ENCODE peak calls at places on chromosome 16, in eight cellular contexts. One of them, this sample, is unnamed.
A peak's percentile ranks its signal among the peaks of the same experiment; 100 is the strongest.

GRCh38 chr16:1912215-1912543 is 6.0 kb downstream of the HS3ST6 start:
- DNase-seq in smooth muscle cell of the brain vasculature: no peak
- DNase-seq in C1 segment of cervical spinal cord: no peak
- DNase-seq in kidney glomerular epithelial cell: no peak
- DNase-seq in stimulated activated effector memory CD8-positive, alpha-beta T cell treated with anti-CD3 and anti-CD28 coated beads, Interleukin-12 subunit alpha, Interleukin-12 subunit beta, amount 100 ng/mL, for 72 hours: no peak
- DNase-seq in body of pancreas: no peak
- DNase-seq in globus pallidus: no peak
- DNase-seq in RCC 7860: no peak
- DNase-seq in this sample: no peak

GRCh38 chr16:75546293-75546692 is 9.8 kb downstream of the TMEM231 start:
- DNase-seq in smooth muscle cell of the brain vasculature: no peak
- DNase-seq in C1 segment of cervical spinal cord: no peak
- DNase-seq in kidney glomerular epithelial cell: no peak
- DNase-seq in stimulated activated effector memory CD8-positive, alpha-beta T cell treated with anti-CD3 and anti-CD28 coated beads, Interleukin-12 subunit alpha, Interleukin-12 subunit beta, amount 100 ng/mL, for 72 hours: no peak
- DNase-seq in body of pancreas: no peak
- DNase-seq in globus pallidus: no peak
- DNase-seq in RCC 7860: no peak
- DNase-seq in this sample: no peak

GRCh38 chr16:2002406-2003230 is 7.0 kb downstream of the ZNF598 start:
- DNase-seq in smooth muscle cell of the brain vasculature: no peak
- DNase-seq in C1 segment of cervical spinal cord: no peak
- DNase-seq in kidney glomerular epithelial cell: no peak
- DNase-seq in stimulated activated effector memory CD8-positive, alpha-beta T cell treated with anti-CD3 and anti-CD28 coated beads, Interleukin-12 subunit alpha, Interleukin-12 subunit beta, amount 100 ng/mL, for 72 hours: no peak
- DNase-seq in body of pancreas: no peak
- DNase-seq in globus pallidus: no peak
- DNase-seq in RCC 7860: no peak
- DNase-seq in this sample: no peak

GRCh38 chr16:9068886-9069285 is 22.6 kb upstream of the HAPSTR1 start:
- DNase-seq in smooth muscle cell of the brain vasculature: no peak
- DNase-seq in C1 segment of cervical spinal cord: no peak
- DNase-seq in kidney glomerular epithelial cell: no peak
- DNase-seq in stimulated activated effector memory CD8-positive, alpha-beta T cell treated with anti-CD3 and anti-CD28 coated beads, Interleukin-12 subunit alpha, Interleukin-12 subunit beta, amount 100 ng/mL, for 72 hours: no peak
- DNase-seq in body of pancreas: no peak
- DNase-seq in globus pallidus: no peak
- DNase-seq in RCC 7860: no peak
- DNase-seq in this sample: no peak

GRCh38 chr16:89534147-89534788 is 26.1 kb downstream of the SPG7 start:
- DNase-seq in smooth muscle cell of the brain vasculature: no peak
- DNase-seq in C1 segment of cervical spinal cord: no peak
- DNase-seq in kidney glomerular epithelial cell: no peak
- DNase-seq in stimulated activated effector memory CD8-positive, alpha-beta T cell treated with anti-CD3 and anti-CD28 coated beads, Interleukin-12 subunit alpha, Interleukin-12 subunit beta, amount 100 ng/mL, for 72 hours: no peak
- DNase-seq in body of pancreas: peak; percentile 66
- DNase-seq in globus pallidus: peak; percentile 51
- DNase-seq in RCC 7860: no peak
- DNase-seq in this sample: peak; percentile 48

GRCh38 chr16:20610192-20610891 is 34.2 kb upstream of the ACSM2B start:
- DNase-seq in smooth muscle cell of the brain vasculature: no peak
- DNase-seq in C1 segment of cervical spinal cord: no peak
- DNase-seq in kidney glomerular epithelial cell: no peak
- DNase-seq in stimulated activated effector memory CD8-positive, alpha-beta T cell treated with anti-CD3 and anti-CD28 coated beads, Interleukin-12 subunit alpha, Interleukin-12 subunit beta, amount 100 ng/mL, for 72 hours: no peak
- DNase-seq in body of pancreas: no peak
- DNase-seq in globus pallidus: no peak
- DNase-seq in RCC 7860: no peak
- DNase-seq in this sample: no peak

GRCh38 chr16:28063611-28064061 is at the start of gene GSG1L:
- DNase-seq in smooth muscle cell of the brain vasculature: no peak
- DNase-seq in C1 segment of cervical spinal cord: no peak
- DNase-seq in kidney glomerular epithelial cell: no peak
- DNase-seq in stimulated activated effector memory CD8-positive, alpha-beta T cell treated with anti-CD3 and anti-CD28 coated beads, Interleukin-12 subunit alpha, Interleukin-12 subunit beta, amount 100 ng/mL, for 72 hours: no peak
- DNase-seq in body of pancreas: no peak
- DNase-seq in globus pallidus: no peak
- DNase-seq in RCC 7860: no peak
- DNase-seq in this sample: peak; percentile 63

GRCh38 chr16:83470406-83470805 is 337.4 kb upstream of the HSBP1 start:
- DNase-seq in smooth muscle cell of the brain vasculature: no peak
- DNase-seq in C1 segment of cervical spinal cord: no peak
- DNase-seq in kidney glomerular epithelial cell: peak; percentile 3
- DNase-seq in stimulated activated effector memory CD8-positive, alpha-beta T cell treated with anti-CD3 and anti-CD28 coated beads, Interleukin-12 subunit alpha, Interleukin-12 subunit beta, amount 100 ng/mL, for 72 hours: no peak
- DNase-seq in body of pancreas: no peak
- DNase-seq in globus pallidus: no peak
- DNase-seq in RCC 7860: no peak
- DNase-seq in this sample: no peak

GRCh38 chr16:4313563-4314531 is 2.0 kb upstream of the GLIS2 start:
- DNase-seq in smooth muscle cell of the brain vasculature: no peak
- DNase-seq in C1 segment of cervical spinal cord: no peak
- DNase-seq in kidney glomerular epithelial cell: peak; percentile 51
- DNase-seq in stimulated activated effector memory CD8-positive, alpha-beta T cell treated with anti-CD3 and anti-CD28 coated beads, Interleukin-12 subunit alpha, Interleukin-12 subunit beta, amount 100 ng/mL, for 72 hours: no peak
- DNase-seq in body of pancreas: peak; percentile 90
- DNase-seq in globus pallidus: no peak
- DNase-seq in RCC 7860: peak; percentile 78
- DNase-seq in this sample: no peak

GRCh38 chr16:59878479-59878878 is 1144.4 kb upstream of the GOT2 start:
- DNase-seq in smooth muscle cell of the brain vasculature: no peak
- DNase-seq in C1 segment of cervical spinal cord: no peak
- DNase-seq in kidney glomerular epithelial cell: no peak
- DNase-seq in stimulated activated effector memory CD8-positive, alpha-beta T cell treated with anti-CD3 and anti-CD28 coated beads, Interleukin-12 subunit alpha, Interleukin-12 subunit beta, amount 100 ng/mL, for 72 hours: no peak
- DNase-seq in body of pancreas: peak; percentile 3
- DNase-seq in globus pallidus: no peak
- DNase-seq in RCC 7860: no peak
- DNase-seq in this sample: no peak

GRCh38 chr16:65532218-65532617 is 410.4 kb upstream of the CDH11 start:
- DNase-seq in smooth muscle cell of the brain vasculature: no peak
- DNase-seq in C1 segment of cervical spinal cord: no peak
- DNase-seq in kidney glomerular epithelial cell: no peak
- DNase-seq in stimulated activated effector memory CD8-positive, alpha-beta T cell treated with anti-CD3 and anti-CD28 coated beads, Interleukin-12 subunit alpha, Interleukin-12 subunit beta, amount 100 ng/mL, for 72 hours: no peak
- DNase-seq in body of pancreas: no peak
- DNase-seq in globus pallidus: no peak
- DNase-seq in RCC 7860: no peak
- DNase-seq in this sample: no peak

GRCh38 chr16:22424161-22424937 is 49.9 kb upstream of the CDR2 start:
- DNase-seq in smooth muscle cell of the brain vasculature: no peak
- DNase-seq in C1 segment of cervical spinal cord: peak; percentile 11
- DNase-seq in kidney glomerular epithelial cell: no peak
- DNase-seq in stimulated activated effector memory CD8-positive, alpha-beta T cell treated with anti-CD3 and anti-CD28 coated beads, Interleukin-12 subunit alpha, Interleukin-12 subunit beta, amount 100 ng/mL, for 72 hours: no peak
- DNase-seq in body of pancreas: peak; percentile 82
- DNase-seq in globus pallidus: peak; percentile 33
- DNase-seq in RCC 7860: no peak
- DNase-seq in this sample: no peak

GRCh38 chr16:50822671-50823070 is 80.8 kb downstream of the CYLD start:
- DNase-seq in smooth muscle cell of the brain vasculature: no peak
- DNase-seq in C1 segment of cervical spinal cord: no peak
- DNase-seq in kidney glomerular epithelial cell: no peak
- DNase-seq in stimulated activated effector memory CD8-positive, alpha-beta T cell treated with anti-CD3 and anti-CD28 coated beads, Interleukin-12 subunit alpha, Interleukin-12 subunit beta, amount 100 ng/mL, for 72 hours: no peak
- DNase-seq in body of pancreas: no peak
- DNase-seq in globus pallidus: no peak
- DNase-seq in RCC 7860: no peak
- DNase-seq in this sample: no peak

GRCh38 chr16:68287276-68288251 is 23.2 kb downstream of the SLC7A6OS start:
- DNase-seq in smooth muscle cell of the brain vasculature: no peak
- DNase-seq in C1 segment of cervical spinal cord: no peak
- DNase-seq in kidney glomerular epithelial cell: no peak
- DNase-seq in stimulated activated effector memory CD8-positive, alpha-beta T cell treated with anti-CD3 and anti-CD28 coated beads, Interleukin-12 subunit alpha, Interleukin-12 subunit beta, amount 100 ng/mL, for 72 hours: no peak
- DNase-seq in body of pancreas: peak; percentile 54
- DNase-seq in globus pallidus: no peak
- DNase-seq in RCC 7860: peak; percentile 73
- DNase-seq in this sample: no peak

GRCh38 chr16:83706394-83706793 is 101.4 kb upstream of the HSBP1 start:
- DNase-seq in smooth muscle cell of the brain vasculature: no peak
- DNase-seq in C1 segment of cervical spinal cord: no peak
- DNase-seq in kidney glomerular epithelial cell: peak; percentile 96
- DNase-seq in stimulated activated effector memory CD8-positive, alpha-beta T cell treated with anti-CD3 and anti-CD28 coated beads, Interleukin-12 subunit alpha, Interleukin-12 subunit beta, amount 100 ng/mL, for 72 hours: no peak
- DNase-seq in body of pancreas: no peak
- DNase-seq in globus pallidus: no peak
- DNase-seq in RCC 7860: peak; percentile 93
- DNase-seq in this sample: no peak

GRCh38 chr16:8278181-8278580 is 312.1 kb downstream of the TMEM114 start:
- DNase-seq in smooth muscle cell of the brain vasculature: no peak
- DNase-seq in C1 segment of cervical spinal cord: no peak
- DNase-seq in kidney glomerular epithelial cell: no peak
- DNase-seq in stimulated activated effector memory CD8-positive, alpha-beta T cell treated with anti-CD3 and anti-CD28 coated beads, Interleukin-12 subunit alpha, Interleukin-12 subunit beta, amount 100 ng/mL, for 72 hours: no peak
- DNase-seq in body of pancreas: no peak
- DNase-seq in globus pallidus: no peak
- DNase-seq in RCC 7860: no peak
- DNase-seq in this sample: no peak

GRCh38 chr16:17290237-17290636 is 180.5 kb downstream of the XYLT1 start:
- DNase-seq in smooth muscle cell of the brain vasculature: no peak
- DNase-seq in C1 segment of cervical spinal cord: no peak
- DNase-seq in kidney glomerular epithelial cell: no peak
- DNase-seq in stimulated activated effector memory CD8-positive, alpha-beta T cell treated with anti-CD3 and anti-CD28 coated beads, Interleukin-12 subunit alpha, Interleukin-12 subunit beta, amount 100 ng/mL, for 72 hours: no peak
- DNase-seq in body of pancreas: no peak
- DNase-seq in globus pallidus: no peak
- DNase-seq in RCC 7860: no peak
- DNase-seq in this sample: no peak

GRCh38 chr16:22008215-22009142 is 568 bp downstream of the MOSMO start:
- DNase-seq in smooth muscle cell of the brain vasculature: no peak
- DNase-seq in C1 segment of cervical spinal cord: no peak
- DNase-seq in kidney glomerular epithelial cell: no peak
- DNase-seq in stimulated activated effector memory CD8-positive, alpha-beta T cell treated with anti-CD3 and anti-CD28 coated beads, Interleukin-12 subunit alpha, Interleukin-12 subunit beta, amount 100 ng/mL, for 72 hours: no peak
- DNase-seq in body of pancreas: peak; percentile 13
- DNase-seq in globus pallidus: no peak
- DNase-seq in RCC 7860: no peak
- DNase-seq in this sample: no peak

GRCh38 chr16:80614908-80615696 is 74.3 kb downstream of the DYNLRB2 start:
- DNase-seq in smooth muscle cell of the brain vasculature: peak; percentile 12
- DNase-seq in C1 segment of cervical spinal cord: no peak
- DNase-seq in kidney glomerular epithelial cell: peak; percentile 10
- DNase-seq in stimulated activated effector memory CD8-positive, alpha-beta T cell treated with anti-CD3 and anti-CD28 coated beads, Interleukin-12 subunit alpha, Interleukin-12 subunit beta, amount 100 ng/mL, for 72 hours: no peak
- DNase-seq in body of pancreas: no peak
- DNase-seq in globus pallidus: no peak
- DNase-seq in RCC 7860: peak; percentile 70
- DNase-seq in this sample: no peak

GRCh38 chr16:57479422-57480126 is 6.7 kb downstream of the DOK4 start:
- DNase-seq in smooth muscle cell of the brain vasculature: peak; percentile 36
- DNase-seq in C1 segment of cervical spinal cord: no peak
- DNase-seq in kidney glomerular epithelial cell: peak; percentile 59
- DNase-seq in stimulated activated effector memory CD8-positive, alpha-beta T cell treated with anti-CD3 and anti-CD28 coated beads, Interleukin-12 subunit alpha, Interleukin-12 subunit beta, amount 100 ng/mL, for 72 hours: no peak
- DNase-seq in body of pancreas: peak; percentile 31
- DNase-seq in globus pallidus: no peak
- DNase-seq in RCC 7860: peak; percentile 71
- DNase-seq in this sample: peak; percentile 75

GRCh38 chr16:58128181-58128631 is 975 bp downstream of the CFAP20 start:
- DNase-seq in smooth muscle cell of the brain vasculature: no peak
- DNase-seq in C1 segment of cervical spinal cord: no peak
- DNase-seq in kidney glomerular epithelial cell: no peak
- DNase-seq in stimulated activated effector memory CD8-positive, alpha-beta T cell treated with anti-CD3 and anti-CD28 coated beads, Interleukin-12 subunit alpha, Interleukin-12 subunit beta, amount 100 ng/mL, for 72 hours: no peak
- DNase-seq in body of pancreas: no peak
- DNase-seq in globus pallidus: peak; percentile 77
- DNase-seq in RCC 7860: no peak
- DNase-seq in this sample: no peak

GRCh38 chr16:87411375-87412271 is 19.5 kb downstream of the MAP1LC3B start:
- DNase-seq in smooth muscle cell of the brain vasculature: no peak
- DNase-seq in C1 segment of cervical spinal cord: no peak
- DNase-seq in kidney glomerular epithelial cell: no peak
- DNase-seq in stimulated activated effector memory CD8-positive, alpha-beta T cell treated with anti-CD3 and anti-CD28 coated beads, Interleukin-12 subunit alpha, Interleukin-12 subunit beta, amount 100 ng/mL, for 72 hours: no peak
- DNase-seq in body of pancreas: no peak
- DNase-seq in globus pallidus: no peak
- DNase-seq in RCC 7860: no peak
- DNase-seq in this sample: no peak

GRCh38 chr16:61274211-61274610 is 762.0 kb downstream of the CDH8 start:
- DNase-seq in smooth muscle cell of the brain vasculature: no peak
- DNase-seq in C1 segment of cervical spinal cord: no peak
- DNase-seq in kidney glomerular epithelial cell: no peak
- DNase-seq in stimulated activated effector memory CD8-positive, alpha-beta T cell treated with anti-CD3 and anti-CD28 coated beads, Interleukin-12 subunit alpha, Interleukin-12 subunit beta, amount 100 ng/mL, for 72 hours: no peak
- DNase-seq in body of pancreas: no peak
- DNase-seq in globus pallidus: no peak
- DNase-seq in RCC 7860: no peak
- DNase-seq in this sample: no peak

GRCh38 chr16:88468289-88469129 is 15.4 kb downstream of the ZFPM1 start:
- DNase-seq in smooth muscle cell of the brain vasculature: no peak
- DNase-seq in C1 segment of cervical spinal cord: no peak
- DNase-seq in kidney glomerular epithelial cell: no peak
- DNase-seq in stimulated activated effector memory CD8-positive, alpha-beta T cell treated with anti-CD3 and anti-CD28 coated beads, Interleukin-12 subunit alpha, Interleukin-12 subunit beta, amount 100 ng/mL, for 72 hours: no peak
- DNase-seq in body of pancreas: peak; percentile 53
- DNase-seq in globus pallidus: no peak
- DNase-seq in RCC 7860: no peak
- DNase-seq in this sample: peak; percentile 51

GRCh38 chr16:89576173-89577054 is 856 bp downstream of the CPNE7 start:
- DNase-seq in smooth muscle cell of the brain vasculature: no peak
- DNase-seq in C1 segment of cervical spinal cord: no peak
- DNase-seq in kidney glomerular epithelial cell: no peak
- DNase-seq in stimulated activated effector memory CD8-positive, alpha-beta T cell treated with anti-CD3 and anti-CD28 coated beads, Interleukin-12 subunit alpha, Interleukin-12 subunit beta, amount 100 ng/mL, for 72 hours: no peak
- DNase-seq in body of pancreas: no peak
- DNase-seq in globus pallidus: no peak
- DNase-seq in RCC 7860: no peak
- DNase-seq in this sample: no peak

GRCh38 chr16:27097671-27098275 is 31.0 kb downstream of the C16orf82 start:
- DNase-seq in smooth muscle cell of the brain vasculature: no peak
- DNase-seq in C1 segment of cervical spinal cord: no peak
- DNase-seq in kidney glomerular epithelial cell: no peak
- DNase-seq in stimulated activated effector memory CD8-positive, alpha-beta T cell treated with anti-CD3 and anti-CD28 coated beads, Interleukin-12 subunit alpha, Interleukin-12 subunit beta, amount 100 ng/mL, for 72 hours: no peak
- DNase-seq in body of pancreas: peak; percentile 44
- DNase-seq in globus pallidus: no peak
- DNase-seq in RCC 7860: no peak
- DNase-seq in this sample: no peak

GRCh38 chr16:63188076-63188771 is 1152.0 kb upstream of the CDH8 start:
- DNase-seq in smooth muscle cell of the brain vasculature: no peak
- DNase-seq in C1 segment of cervical spinal cord: no peak
- DNase-seq in kidney glomerular epithelial cell: no peak
- DNase-seq in stimulated activated effector memory CD8-positive, alpha-beta T cell treated with anti-CD3 and anti-CD28 coated beads, Interleukin-12 subunit alpha, Interleukin-12 subunit beta, amount 100 ng/mL, for 72 hours: no peak
- DNase-seq in body of pancreas: no peak
- DNase-seq in globus pallidus: no peak
- DNase-seq in RCC 7860: peak; percentile 14
- DNase-seq in this sample: no peak

GRCh38 chr16:86783626-86784266 is 205.4 kb downstream of the FOXL1 start:
- DNase-seq in smooth muscle cell of the brain vasculature: no peak
- DNase-seq in C1 segment of cervical spinal cord: no peak
- DNase-seq in kidney glomerular epithelial cell: peak; percentile 24
- DNase-seq in stimulated activated effector memory CD8-positive, alpha-beta T cell treated with anti-CD3 and anti-CD28 coated beads, Interleukin-12 subunit alpha, Interleukin-12 subunit beta, amount 100 ng/mL, for 72 hours: no peak
- DNase-seq in body of pancreas: no peak
- DNase-seq in globus pallidus: no peak
- DNase-seq in RCC 7860: peak; percentile 89
- DNase-seq in this sample: no peak

GRCh38 chr16:57167951-57168350 is 17.9 kb downstream of the PSME3IP1 start:
- DNase-seq in smooth muscle cell of the brain vasculature: no peak
- DNase-seq in C1 segment of cervical spinal cord: no peak
- DNase-seq in kidney glomerular epithelial cell: peak; percentile 45
- DNase-seq in stimulated activated effector memory CD8-positive, alpha-beta T cell treated with anti-CD3 and anti-CD28 coated beads, Interleukin-12 subunit alpha, Interleukin-12 subunit beta, amount 100 ng/mL, for 72 hours: no peak
- DNase-seq in body of pancreas: no peak
- DNase-seq in globus pallidus: peak; percentile 88
- DNase-seq in RCC 7860: peak; percentile 40
- DNase-seq in this sample: no peak

GRCh38 chr16:28283798-28284577 is 8.3 kb upstream of the SBK1 start:
- DNase-seq in smooth muscle cell of the brain vasculature: no peak
- DNase-seq in C1 segment of cervical spinal cord: no peak
- DNase-seq in kidney glomerular epithelial cell: no peak
- DNase-seq in stimulated activated effector memory CD8-positive, alpha-beta T cell treated with anti-CD3 and anti-CD28 coated beads, Interleukin-12 subunit alpha, Interleukin-12 subunit beta, amount 100 ng/mL, for 72 hours: no peak
- DNase-seq in body of pancreas: no peak
- DNase-seq in globus pallidus: no peak
- DNase-seq in RCC 7860: no peak
- DNase-seq in this sample: no peak

GRCh38 chr16:48361012-48361411 is 24.2 kb downstream of the SIAH1 start:
- DNase-seq in smooth muscle cell of the brain vasculature: no peak
- DNase-seq in C1 segment of cervical spinal cord: no peak
- DNase-seq in kidney glomerular epithelial cell: peak; percentile 15
- DNase-seq in stimulated activated effector memory CD8-positive, alpha-beta T cell treated with anti-CD3 and anti-CD28 coated beads, Interleukin-12 subunit alpha, Interleukin-12 subunit beta, amount 100 ng/mL, for 72 hours: no peak
- DNase-seq in body of pancreas: no peak
- DNase-seq in globus pallidus: no peak
- DNase-seq in RCC 7860: no peak
- DNase-seq in this sample: no peak

GRCh38 chr16:86979984-86980553 is 337.1 kb downstream of the C16orf95 start:
- DNase-seq in smooth muscle cell of the brain vasculature: no peak
- DNase-seq in C1 segment of cervical spinal cord: no peak
- DNase-seq in kidney glomerular epithelial cell: no peak
- DNase-seq in stimulated activated effector memory CD8-positive, alpha-beta T cell treated with anti-CD3 and anti-CD28 coated beads, Interleukin-12 subunit alpha, Interleukin-12 subunit beta, amount 100 ng/mL, for 72 hours: no peak
- DNase-seq in body of pancreas: no peak
- DNase-seq in globus pallidus: no peak
- DNase-seq in RCC 7860: no peak
- DNase-seq in this sample: no peak

GRCh38 chr16:82874251-82874650 is 247.5 kb downstream of the CDH13 start:
- DNase-seq in smooth muscle cell of the brain vasculature: no peak
- DNase-seq in C1 segment of cervical spinal cord: no peak
- DNase-seq in kidney glomerular epithelial cell: no peak
- DNase-seq in stimulated activated effector memory CD8-positive, alpha-beta T cell treated with anti-CD3 and anti-CD28 coated beads, Interleukin-12 subunit alpha, Interleukin-12 subunit beta, amount 100 ng/mL, for 72 hours: no peak
- DNase-seq in body of pancreas: no peak
- DNase-seq in globus pallidus: no peak
- DNase-seq in RCC 7860: no peak
- DNase-seq in this sample: no peak

GRCh38 chr16:8110572-8111514 is 479.5 kb downstream of the TMEM114 start:
- DNase-seq in smooth muscle cell of the brain vasculature: no peak
- DNase-seq in C1 segment of cervical spinal cord: no peak
- DNase-seq in kidney glomerular epithelial cell: no peak
- DNase-seq in stimulated activated effector memory CD8-positive, alpha-beta T cell treated with anti-CD3 and anti-CD28 coated beads, Interleukin-12 subunit alpha, Interleukin-12 subunit beta, amount 100 ng/mL, for 72 hours: no peak
- DNase-seq in body of pancreas: no peak
- DNase-seq in globus pallidus: no peak
- DNase-seq in RCC 7860: no peak
- DNase-seq in this sample: no peak